ENCODE peak calls at places on chromosome 1, in nine cellular contexts. One of them, this sample, is unnamed.

GRCh38 chr1:242147096-242147976 is 148.4 kb upstream of the MAP1LC3C start:
- DNase-seq in thoracic aorta: no peak
- DNase-seq in testis: no peak
- DNase-seq in adrenal gland: no peak
- DNase-seq in transverse colon: no peak
- DNase-seq in bronchial epithelial cell: peak; percentile 84
- DNase-seq in esophagus squamous epithelium: no peak
- DNase-seq in GM23338: peak; percentile 18
- DNase-seq in A549: no peak
- DNase-seq in this sample: peak; percentile 32

GRCh38 chr1:156480015-156480368 is 20.6 kb downstream of the MEF2D start:
- DNase-seq in A549: no peak
- DNase-seq in esophagus squamous epithelium: no peak
- DNase-seq in testis: no peak
- DNase-seq in bronchial epithelial cell: no peak
- DNase-seq in adrenal gland: no peak
- DNase-seq in thoracic aorta: no peak
- DNase-seq in GM23338: no peak
- DNase-seq in transverse colon: no peak
- DNase-seq in this sample: no peak

GRCh38 chr1:39154553-39155361 is 49.7 kb upstream of the MACF1 start:
- DNase-seq in bronchial epithelial cell: peak; percentile 77
- DNase-seq in esophagus squamous epithelium: no peak
- DNase-seq in thoracic aorta: no peak
- DNase-seq in testis: peak; percentile 33
- DNase-seq in transverse colon: peak; percentile 28
- DNase-seq in A549: no peak
- DNase-seq in GM23338: no peak
- DNase-seq in adrenal gland: peak; percentile 75
- DNase-seq in this sample: peak; percentile 82

GRCh38 chr1:237457573-237457972 is 415.6 kb downstream of the RYR2 start:
- DNase-seq in A549: no peak
- DNase-seq in bronchial epithelial cell: no peak
- DNase-seq in adrenal gland: no peak
- DNase-seq in testis: no peak
- DNase-seq in thoracic aorta: no peak
- DNase-seq in GM23338: no peak
- DNase-seq in transverse colon: no peak
- DNase-seq in esophagus squamous epithelium: no peak
- DNase-seq in this sample: no peak

GRCh38 chr1:27602510-27603319 is 1.2 kb downstream of the AHDC1 start:
- DNase-seq in esophagus squamous epithelium: no peak
- DNase-seq in transverse colon: peak; percentile 72
- DNase-seq in thoracic aorta: no peak
- DNase-seq in testis: no peak
- DNase-seq in A549: peak; percentile 25
- DNase-seq in GM23338: peak; percentile 88
- DNase-seq in adrenal gland: peak; percentile 76
- DNase-seq in bronchial epithelial cell: no peak
- DNase-seq in this sample: no peak

GRCh38 chr1:14181191-14181793 is 417.2 kb upstream of the KAZN start:
- DNase-seq in thoracic aorta: no peak
- DNase-seq in bronchial epithelial cell: no peak
- DNase-seq in transverse colon: no peak
- DNase-seq in testis: no peak
- DNase-seq in A549: no peak
- DNase-seq in GM23338: peak; percentile 10
- DNase-seq in esophagus squamous epithelium: no peak
- DNase-seq in adrenal gland: no peak
- DNase-seq in this sample: peak; percentile 76

GRCh38 chr1:147769107-147769506 is 8.7 kb upstream of the GJA5 start:
- DNase-seq in thoracic aorta: peak; percentile 31
- DNase-seq in adrenal gland: peak; percentile 52
- DNase-seq in testis: no peak
- DNase-seq in GM23338: peak; percentile 17
- DNase-seq in bronchial epithelial cell: peak; percentile 38
- DNase-seq in A549: no peak
- DNase-seq in esophagus squamous epithelium: no peak
- DNase-seq in transverse colon: no peak
- DNase-seq in this sample: no peak

GRCh38 chr1:43979261-43979527 is 184 bp downstream of the B4GALT2 start:
- DNase-seq in thoracic aorta: no peak
- DNase-seq in A549: no peak
- DNase-seq in transverse colon: no peak
- DNase-seq in esophagus squamous epithelium: no peak
- DNase-seq in bronchial epithelial cell: no peak
- DNase-seq in adrenal gland: no peak
- DNase-seq in testis: no peak
- DNase-seq in GM23338: no peak
- DNase-seq in this sample: no peak

GRCh38 chr1:8987881-8988617 is 38.2 kb downstream of the SLC2A7 start:
- DNase-seq in GM23338: peak; percentile 67
- DNase-seq in adrenal gland: peak; percentile 72
- DNase-seq in transverse colon: peak; percentile 52
- DNase-seq in A549: peak; percentile 53
- DNase-seq in bronchial epithelial cell: peak; percentile 27
- DNase-seq in testis: peak; percentile 72
- DNase-seq in thoracic aorta: no peak
- DNase-seq in esophagus squamous epithelium: no peak
- DNase-seq in this sample: no peak

GRCh38 chr1:169676001-169676400 is 35.4 kb downstream of the SELL start:
- DNase-seq in A549: no peak
- DNase-seq in adrenal gland: no peak
- DNase-seq in esophagus squamous epithelium: no peak
- DNase-seq in GM23338: no peak
- DNase-seq in thoracic aorta: no peak
- DNase-seq in bronchial epithelial cell: peak; percentile 97
- DNase-seq in transverse colon: no peak
- DNase-seq in testis: no peak
- DNase-seq in this sample: peak; percentile 26

GRCh38 chr1:34320081-34320480 is 143.4 kb downstream of the C1orf94 start:
- DNase-seq in testis: no peak
- DNase-seq in esophagus squamous epithelium: no peak
- DNase-seq in thoracic aorta: no peak
- DNase-seq in bronchial epithelial cell: peak; percentile 22
- DNase-seq in A549: no peak
- DNase-seq in transverse colon: no peak
- DNase-seq in GM23338: no peak
- DNase-seq in adrenal gland: no peak
- DNase-seq in this sample: no peak

DNA sequence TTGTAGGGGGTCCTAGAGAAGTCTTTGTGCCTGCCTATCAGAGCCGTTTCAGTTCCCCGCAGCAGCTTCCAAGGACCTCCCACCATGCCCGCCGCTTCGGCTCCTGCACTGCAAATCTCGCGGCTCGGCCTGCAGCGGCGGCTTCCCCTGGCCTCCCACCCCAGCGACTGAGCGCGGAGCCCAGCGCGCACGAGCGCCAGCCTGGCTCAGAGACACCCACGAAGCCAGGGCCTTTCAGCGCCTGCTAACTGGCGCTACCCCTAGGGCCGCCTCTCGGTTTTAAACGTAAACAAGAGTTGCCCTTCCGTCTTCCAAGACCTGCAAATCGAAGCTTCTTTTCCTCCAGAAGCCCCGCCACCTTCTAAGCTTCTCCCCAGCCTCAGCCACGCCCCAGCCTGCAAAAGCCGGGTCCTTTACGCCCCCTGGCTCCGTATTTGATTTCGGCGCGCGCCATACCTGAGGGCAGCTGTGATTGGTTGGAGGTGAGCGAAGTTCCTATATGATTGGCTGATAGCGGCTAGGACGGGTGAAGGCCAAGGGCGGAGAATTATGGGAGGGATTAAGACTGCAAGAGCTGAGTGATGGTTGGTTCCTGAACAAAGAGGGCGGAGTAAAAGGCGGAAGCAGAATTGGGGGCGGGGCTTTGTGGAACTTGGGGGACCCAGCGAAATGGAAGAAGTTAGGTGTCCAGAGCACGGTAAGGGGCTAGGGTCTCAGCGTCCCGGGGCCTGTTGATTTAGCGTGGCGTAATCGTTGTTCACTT is at the start of gene TTF2:
- DNase-seq in transverse colon: peak; percentile 95
- DNase-seq in adrenal gland: peak; percentile 98
- DNase-seq in esophagus squamous epithelium: peak; percentile 86
- DNase-seq in A549: peak; percentile 94
- DNase-seq in thoracic aorta: peak; percentile 85
- DNase-seq in bronchial epithelial cell: peak; percentile 99
- DNase-seq in testis: peak; percentile 98
- DNase-seq in GM23338: peak; percentile 100
- DNase-seq in this sample: peak; percentile 99
- TF ChIP-seq CTCF in transverse colon: peak; percentile 54
- TF ChIP-seq CTCF in adrenal gland: peak; percentile 18
- TF ChIP-seq CTCF in esophagus squamous epithelium: peak; percentile 16
- TF ChIP-seq CTCF in A549: no peak
- TF ChIP-seq CTCF in thoracic aorta: no peak
- TF ChIP-seq CTCF in bronchial epithelial cell: no peak
- TF ChIP-seq CTCF in testis: peak; percentile 9
- TF ChIP-seq CTCF in GM23338: no peak
- TF ChIP-seq CTCF in this sample: no peak

GRCh38 chr1:3086272-3086671 is 17.3 kb downstream of the PRDM16 start:
- DNase-seq in esophagus squamous epithelium: no peak
- DNase-seq in testis: no peak
- DNase-seq in adrenal gland: no peak
- DNase-seq in GM23338: no peak
- DNase-seq in transverse colon: no peak
- DNase-seq in A549: no peak
- DNase-seq in thoracic aorta: no peak
- DNase-seq in bronchial epithelial cell: no peak
- DNase-seq in this sample: no peak

GRCh38 chr1:3091334-3091733 is 22.3 kb downstream of the PRDM16 start:
- DNase-seq in transverse colon: no peak
- DNase-seq in A549: no peak
- DNase-seq in adrenal gland: no peak
- DNase-seq in esophagus squamous epithelium: no peak
- DNase-seq in thoracic aorta: no peak
- DNase-seq in testis: no peak
- DNase-seq in GM23338: no peak
- DNase-seq in bronchial epithelial cell: no peak
- DNase-seq in this sample: no peak

GRCh38 chr1:3092530-3092929 is 23.5 kb downstream of the PRDM16 start:
- DNase-seq in GM23338: no peak
- DNase-seq in A549: no peak
- DNase-seq in thoracic aorta: no peak
- DNase-seq in esophagus squamous epithelium: no peak
- DNase-seq in adrenal gland: no peak
- DNase-seq in transverse colon: no peak
- DNase-seq in testis: no peak
- DNase-seq in bronchial epithelial cell: no peak
- DNase-seq in this sample: no peak

GRCh38 chr1:3087049-3087448 is 18.0 kb downstream of the PRDM16 start:
- DNase-seq in bronchial epithelial cell: no peak
- DNase-seq in esophagus squamous epithelium: no peak
- DNase-seq in A549: no peak
- DNase-seq in transverse colon: no peak
- DNase-seq in thoracic aorta: no peak
- DNase-seq in testis: no peak
- DNase-seq in GM23338: no peak
- DNase-seq in adrenal gland: no peak
- DNase-seq in this sample: no peak

DNA sequence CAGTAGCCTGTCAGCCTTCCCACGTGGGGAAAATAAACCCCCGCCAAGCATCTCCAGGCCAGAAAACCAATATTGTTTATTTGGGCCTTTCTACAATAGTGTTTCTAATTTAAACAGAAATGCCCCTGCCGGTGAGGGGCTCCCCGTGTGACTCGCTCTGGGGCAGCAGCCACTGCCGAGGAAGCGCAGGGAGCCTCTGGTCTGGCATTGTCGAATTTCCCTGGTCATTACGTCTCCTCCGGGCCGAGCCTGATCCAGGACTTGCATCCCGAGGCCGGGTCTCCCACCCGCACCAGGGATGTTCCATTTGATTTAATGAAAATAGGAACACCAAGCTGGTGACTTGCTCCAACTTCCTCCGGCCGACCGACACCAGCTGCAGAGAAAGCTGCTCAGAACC is 20.5 kb downstream of the PRDM16 start:
- DNase-seq in esophagus squamous epithelium: no peak
- DNase-seq in GM23338: no peak
- DNase-seq in thoracic aorta: no peak
- DNase-seq in bronchial epithelial cell: no peak
- DNase-seq in A549: no peak
- DNase-seq in transverse colon: no peak
- DNase-seq in adrenal gland: no peak
- DNase-seq in testis: no peak
- DNase-seq in this sample: no peak
- H3K4me3 ChIP-seq in esophagus squamous epithelium: no peak overlapping the region
- H3K4me3 ChIP-seq in GM23338: no peak overlapping the region
- H3K4me3 ChIP-seq in thoracic aorta: no peak overlapping the region
- H3K4me3 ChIP-seq in bronchial epithelial cell: no peak overlapping the region
- H3K4me3 ChIP-seq in A549: no peak overlapping the region
- H3K4me3 ChIP-seq in transverse colon: no peak overlapping the region
- H3K4me3 ChIP-seq in adrenal gland: no peak overlapping the region
- H3K4me3 ChIP-seq in testis: no peak overlapping the region
- H3K4me3 ChIP-seq in this sample: no peak overlapping the region

GRCh38 chr1:86756062-86756406 is 51.7 kb downstream of the SH3GLB1 start:
- DNase-seq in bronchial epithelial cell: no peak
- DNase-seq in thoracic aorta: no peak
- DNase-seq in GM23338: no peak
- DNase-seq in adrenal gland: no peak
- DNase-seq in esophagus squamous epithelium: no peak
- DNase-seq in testis: no peak
- DNase-seq in transverse colon: no peak
- DNase-seq in A549: no peak
- DNase-seq in this sample: no peak

GRCh38 chr1:86750076-86750475 is 45.7 kb downstream of the SH3GLB1 start:
- DNase-seq in bronchial epithelial cell: peak; percentile 17
- DNase-seq in transverse colon: no peak
- DNase-seq in thoracic aorta: no peak
- DNase-seq in A549: no peak
- DNase-seq in testis: no peak
- DNase-seq in GM23338: no peak
- DNase-seq in adrenal gland: no peak
- DNase-seq in esophagus squamous epithelium: no peak
- DNase-seq in this sample: no peak

GRCh38 chr1:86750530-86750929 is 46.2 kb downstream of the SH3GLB1 start:
- DNase-seq in transverse colon: no peak
- DNase-seq in bronchial epithelial cell: no peak
- DNase-seq in adrenal gland: no peak
- DNase-seq in esophagus squamous epithelium: no peak
- DNase-seq in thoracic aorta: no peak
- DNase-seq in A549: no peak
- DNase-seq in testis: no peak
- DNase-seq in GM23338: no peak
- DNase-seq in this sample: no peak

GRCh38 chr1:86754265-86754974 is 50.0 kb downstream of the SH3GLB1 start:
- DNase-seq in bronchial epithelial cell: no peak
- DNase-seq in thoracic aorta: no peak
- DNase-seq in transverse colon: no peak
- DNase-seq in GM23338: peak; percentile 39
- DNase-seq in esophagus squamous epithelium: no peak
- DNase-seq in adrenal gland: no peak
- DNase-seq in testis: no peak
- DNase-seq in A549: no peak
- DNase-seq in this sample: no peak

GRCh38 chr1:86753700-86754099 is 49.3 kb downstream of the SH3GLB1 start:
- DNase-seq in testis: no peak
- DNase-seq in transverse colon: no peak
- DNase-seq in esophagus squamous epithelium: no peak
- DNase-seq in thoracic aorta: no peak
- DNase-seq in A549: no peak
- DNase-seq in bronchial epithelial cell: peak; percentile 48
- DNase-seq in GM23338: peak; percentile 51
- DNase-seq in adrenal gland: no peak
- DNase-seq in this sample: no peak
- TF ChIP-seq CTCF in testis: no peak
- TF ChIP-seq CTCF in transverse colon: no peak
- TF ChIP-seq CTCF in esophagus squamous epithelium: no peak
- TF ChIP-seq CTCF in thoracic aorta: no peak
- TF ChIP-seq CTCF in A549: peak; percentile 12
- TF ChIP-seq CTCF in bronchial epithelial cell: peak; percentile 26
- TF ChIP-seq CTCF in GM23338: peak; percentile 33
- TF ChIP-seq CTCF in adrenal gland: no peak
- TF ChIP-seq CTCF in this sample: no peak

GRCh38 chr1:118300808-118301207 is 115.8 kb upstream of the SPAG17 start:
- DNase-seq in A549: no peak
- DNase-seq in transverse colon: no peak
- DNase-seq in bronchial epithelial cell: no peak
- DNase-seq in GM23338: peak; percentile 60
- DNase-seq in testis: no peak
- DNase-seq in esophagus squamous epithelium: no peak
- DNase-seq in thoracic aorta: no peak
- DNase-seq in adrenal gland: no peak
- DNase-seq in this sample: no peak
- H3K4me3 ChIP-seq in A549: no peak overlapping the region
- H3K4me3 ChIP-seq in transverse colon: no peak overlapping the region
- H3K4me3 ChIP-seq in bronchial epithelial cell: no peak overlapping the region
- H3K4me3 ChIP-seq in GM23338: no peak overlapping the region
- H3K4me3 ChIP-seq in testis: no peak overlapping the region
- H3K4me3 ChIP-seq in esophagus squamous epithelium: no peak overlapping the region
- H3K4me3 ChIP-seq in thoracic aorta: no peak overlapping the region
- H3K4me3 ChIP-seq in adrenal gland: no peak overlapping the region
- H3K4me3 ChIP-seq in this sample: no peak overlapping the region

This sample was measured in astrocyte of the cerebellum.